ENCODE peak calls at places on chromosomes 16 and 17, in four cellular contexts. P is A549, E is GM12891, O is esophagus muscularis mucosa. K is an unnamed sample.

GRCh38 chr16:9125658-9126492 is 34.4 kb downstream of the HAPSTR1 start:
- DNase-seq in P (no peak), E (no peak), O (no peak), K (no peak)

GRCh38 chr17:15910791-15911190 is 34.1 kb upstream of the ADORA2B start:
- DNase-seq in P (no peak), E (no peak), O (no peak), K (no peak)

GRCh38 chr16:1299012-1299867 is 10.2 kb upstream of the UBE2I start:
- DNase-seq in P (no peak), E (no peak), O (no peak), K (no peak)

GRCh38 chr17:71921726-71922320 is 199.0 kb upstream of the SOX9 start:
- DNase-seq in P (no peak), E (no peak), O (no peak), K (no peak)

GRCh38 chr17:81580481-81580880 is 28.3 kb upstream of the FAAP100 start:
- DNase-seq in P (no peak), E (no peak), O (no peak), K (no peak)

GRCh38 chr17:79928502-79929256 is 89.4 kb upstream of the CBX4 start:
- DNase-seq in P (no peak), E (no peak), O (no peak), K (peak)

GRCh38 chr16:12672986-12673385 is 130.7 kb downstream of the CPPED1 start:
- DNase-seq in P (no peak), E (no peak), O (no peak), K (no peak)

GRCh38 chr16:72013888-72014538 is 5.5 kb downstream of the DHODH start:
- DNase-seq in P (no peak), E (no peak), O (no peak), K (no peak)

GRCh38 chr16:70156207-70156978 is 17.2 kb upstream of the CLEC18C start:
- DNase-seq in P (no peak), E (no peak), O (peak), K (no peak)

GRCh38 chr17:17398188-17398927 is 78.4 kb upstream of the MED9 start:
- DNase-seq in P (no peak), E (no peak), O (no peak), K (peak)

GRCh38 chr16:84925092-84925772 is 86.1 kb downstream of the ZDHHC7 start:
- DNase-seq in P (peak), E (peak), O (no peak), K (peak)

GRCh38 chr16:88924834-88925539 is 52.0 kb downstream of the CBFA2T3 start:
- DNase-seq in P (peak), E (peak), O (no peak), K (peak)

GRCh38 chr17:77382966-77383612 is 242.3 kb downstream of the SEC14L1 start:
- DNase-seq in P (no peak), E (no peak), O (no peak), K (no peak)

GRCh38 chr17:74807925-74808324 is 31.8 kb upstream of the NAT9 start:
- DNase-seq in P (no peak), E (no peak), O (no peak), K (no peak)

GRCh38 chr17:20184191-20184590 is 175.0 kb downstream of the SPECC1 start:
- DNase-seq in P (peak), E (no peak), O (no peak), K (no peak)

GRCh38 chr17:68777243-68777855 is 176.2 kb upstream of the FAM20A start:
- DNase-seq in P (peak), E (no peak), O (no peak), K (peak)

GRCh38 chr17:12667299-12667958 is 1.7 kb downstream of the MYOCD start:
- DNase-seq in P (peak), E (peak), O (no peak), K (no peak)

GRCh38 chr16:22322741-22323140 is 25.5 kb downstream of the POLR3E start:
- DNase-seq in P (no peak), E (no peak), O (no peak), K (no peak)

GRCh38 chr17:48601528-48602430 is 3.0 kb downstream of the HOXB6 start:
- DNase-seq in P (peak), E (no peak), O (no peak), K (no peak)

GRCh38 chr16:24853830-24854229 is 8.1 kb downstream of the SLC5A11 start:
- DNase-seq in P (peak), E (no peak), O (no peak), K (peak)

GRCh38 chr16:78483124-78483992 is 383.9 kb downstream of the WWOX start:
- DNase-seq in P (no peak), E (no peak), O (no peak), K (no peak)

GRCh38 chr17:16025202-16025601 is 25.6 kb downstream of the TTC19 start:
- DNase-seq in P (no peak), E (no peak), O (no peak), K (no peak)

GRCh38 chr17:20284575-20284974 is 182.8 kb downstream of the LGALS9B start:
- DNase-seq in P (no peak), E (no peak), O (no peak), K (no peak)

GRCh38 chr16:80837421-80838263 is 33.2 kb upstream of the CDYL2 start:
- DNase-seq in P (no peak), E (no peak), O (no peak), K (no peak)

GRCh38 chr16:66273644-66274334 is 92.7 kb upstream of the CDH5 start:
- DNase-seq in P (peak), E (no peak), O (no peak), K (no peak)

GRCh38 chr16:88723911-88724310 is 17.6 kb downstream of the CTU2 start:
- DNase-seq in P (no peak), E (no peak), O (no peak), K (no peak)

GRCh38 chr17:15398736-15399331 is 57.4 kb upstream of the TEKT3 start:
- DNase-seq in P (peak), E (no peak), O (no peak), K (no peak)

GRCh38 chr17:41965694-41966375 is 760 bp upstream of the CNP start:
- DNase-seq in P (peak), E (no peak), O (no peak), K (no peak)

GRCh38 chr16:12211870-12212690 is 235.5 kb downstream of the SNX29 start:
- DNase-seq in P (no peak), E (no peak), O (no peak), K (no peak)

GRCh38 chr17:42104264-42104663 is 6.0 kb upstream of the ZNF385C start:
- DNase-seq in P (no peak), E (no peak), O (no peak), K (no peak)

GRCh38 chr17:28901866-28902818 is 737 bp downstream of the DHRS13 start:
- DNase-seq in P (peak), E (no peak), O (no peak), K (peak)

GRCh38 chr16:85940214-85940613 is 41.3 kb downstream of the IRF8 start:
- DNase-seq in P (peak), E (no peak), O (no peak), K (no peak)

GRCh38 chr16:85934210-85934609 is 35.2 kb downstream of the IRF8 start:
- DNase-seq in P (no peak), E (no peak), O (no peak), K (no peak)

GRCh38 chr16:85935391-85935956 is 36.5 kb downstream of the IRF8 start:
- DNase-seq in P (no peak), E (no peak), O (no peak), K (no peak)

GRCh38 chr16:85936761-85937343 is 37.9 kb downstream of the IRF8 start:
- DNase-seq in P (no peak), E (no peak), O (no peak), K (no peak)

GRCh38 chr16:85935957-85936760 is 37.2 kb downstream of the IRF8 start:
- DNase-seq in P (no peak), E (peak), O (no peak), K (peak)
- TF ChIP-seq POLR2A in P (no peak), E (no peak), O (no peak), K (no peak)

GRCh38 chr17:63419949-63420867 is 25.9 kb downstream of the CYB561 start:
- DNase-seq in P (no peak), E (no peak), O (no peak), K (no peak)
- TF ChIP-seq POLR2A in P (no peak), E (no peak), O (no peak), K (no peak)

GRCh38 chr17:27807567-27808470 is 7.5 kb upstream of the NOS2 start:
- DNase-seq in P (no peak), E (peak), O (no peak), K (peak)
- TF ChIP-seq POLR2A in P (no peak), E (peak), O (no peak), K (no peak)

GRCh38 chr17:38701504-38702165 is 3.4 kb upstream of the MLLT6 start:
- DNase-seq in P (peak), E (no peak), O (no peak), K (peak)

GRCh38 chr17:38702900-38703741 is 2.0 kb upstream of the MLLT6 start:
- DNase-seq in P (no peak), E (no peak), O (no peak), K (peak)

GRCh38 chr17:38703742-38704644 is 1.1 kb upstream of the MLLT6 start:
- DNase-seq in P (no peak), E (peak), O (peak), K (peak)

GRCh38 chr17:38704645-38705522 is at the start of gene MLLT6:
- DNase-seq in P (peak), E (no peak), O (no peak), K (peak)

GRCh38 chr17:38702166-38702899 is 2.7 kb upstream of the MLLT6 start:
- DNase-seq in P (peak), E (no peak), O (peak), K (peak)
- TF ChIP-seq POLR2A in P (peak), E (peak), O (peak), K (peak)

DNA sequence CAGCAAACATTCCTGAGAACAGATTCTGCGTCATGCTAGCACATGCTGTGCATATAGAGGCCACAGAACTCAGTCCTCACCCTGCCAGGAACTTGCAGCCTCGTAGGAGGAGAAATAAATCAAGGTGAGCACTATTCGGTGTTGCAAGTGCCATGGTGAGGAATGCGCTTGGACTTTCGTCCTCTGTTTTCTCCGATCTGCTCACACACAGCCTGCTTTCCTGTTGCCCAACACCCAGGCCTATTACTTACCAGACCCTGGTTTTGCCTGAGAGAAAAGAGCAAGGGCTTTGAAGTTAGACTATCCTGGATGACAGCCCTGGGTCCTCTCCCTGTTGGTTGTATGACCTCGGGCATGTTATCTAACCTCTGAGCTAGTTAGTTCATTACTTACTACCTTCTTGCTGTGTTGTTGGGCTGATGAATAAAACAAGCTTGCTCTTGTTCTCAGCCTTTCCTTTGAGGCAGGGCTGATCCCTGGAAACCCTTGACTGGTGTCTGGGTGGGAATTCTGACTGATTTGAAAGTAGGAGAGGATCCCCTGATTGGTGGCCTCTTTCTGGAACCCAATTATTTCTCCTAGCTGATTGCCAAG is 2.9 kb downstream of the ACSF2 start:
- DNase-seq in P (no peak), E (no peak), O (no peak), K (peak)
- TF ChIP-seq POLR2A in P (no peak), E (no peak), O (no peak), K (no peak)

GRCh38 chr16:27739606-27740357 is 189.8 kb downstream of the KATNIP start:
- DNase-seq in P (no peak), E (no peak), O (no peak), K (no peak)
- TF ChIP-seq POLR2A in P (no peak), E (no peak), O (no peak), K (no peak)

GRCh38 chr17:58415371-58416055 is 1.8 kb downstream of the RNF43 start:
- DNase-seq in P (no peak), E (no peak), O (no peak), K (peak)
- TF ChIP-seq POLR2A in P (no peak), E (no peak), O (no peak), K (no peak)

DNA sequence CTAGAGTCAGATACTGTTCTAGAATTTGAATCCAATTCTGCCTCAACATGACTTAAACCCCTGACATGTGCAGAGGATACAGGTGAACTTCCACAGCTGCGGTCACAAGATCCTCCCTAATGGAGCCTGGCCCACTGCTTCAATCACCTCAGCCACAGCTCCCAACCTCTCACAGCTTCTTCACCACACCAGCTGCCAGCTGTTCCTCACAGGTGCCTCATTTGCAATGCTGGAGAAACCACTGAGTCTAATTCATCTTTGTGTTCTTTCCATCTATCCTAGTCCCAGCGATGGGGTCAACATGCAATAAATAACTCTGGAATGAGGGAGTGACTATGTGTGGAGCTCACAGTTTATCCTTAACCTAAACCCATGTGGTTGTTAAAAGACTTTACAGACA is 72.0 kb upstream of the MAF start:
- DNase-seq in P (no peak), E (no peak), O (peak), K (no peak)
- TF ChIP-seq POLR2A in P (no peak), E (no peak), O (no peak), K (no peak)

GRCh38 chr17:44318077-44318892 is 6.3 kb downstream of the SLC25A39 start:
- DNase-seq in P (no peak), E (no peak), O (no peak), K (peak)
- TF ChIP-seq POLR2A in P (no peak), E (no peak), O (no peak), K (no peak)

GRCh38 chr17:83151442-83152220 is 72.2 kb downstream of the METRNL start:
- DNase-seq in P (no peak), E (no peak), O (peak), K (peak)
- TF ChIP-seq POLR2A in P (no peak), E (no peak), O (no peak), K (no peak)